ENCODE peak calls at places on chromosomes 1 and 21, in six cellular contexts. C, S, O, F, U and R are unnamed samples.

GRCh38 chr1:23433122-23433521 is 8.6 kb upstream of the TCEA3 start:
- DNase-seq in U (no peak), O (no peak), C (no peak), S (no peak), F (no peak), R (no peak)

GRCh38 chr1:203322480-203323179 is 17.3 kb downstream of the BTG2 start:
- DNase-seq in F (no peak), U (no peak), O (no peak), S (no peak), C (no peak), R (no peak)

GRCh38 chr1:211928993-211929637 is 98.6 kb upstream of the LPGAT1 start:
- DNase-seq in C (no peak), U (no peak), F (peak), O (peak), S (no peak), R (peak)

GRCh38 chr1:119112791-119113190 is 27.7 kb downstream of the WARS2 start:
- DNase-seq in F (peak), C (no peak), U (no peak), S (no peak), O (no peak), R (no peak)

GRCh38 chr1:205259998-205260397 is 32.3 kb downstream of the TMCC2 start:
- DNase-seq in C (no peak), U (no peak), S (no peak), F (no peak), O (no peak), R (no peak)

GRCh38 chr1:48026275-48026674 is 29.1 kb upstream of the TRABD2B start:
- DNase-seq in U (no peak), O (peak), C (no peak), F (peak), S (no peak), R (peak)

GRCh38 chr1:75615664-75616435 is 4.9 kb upstream of the SLC44A5 start:
- DNase-seq in C (peak), U (peak), F (peak), O (peak), S (peak), R (peak)

GRCh38 chr1:182520746-182521145 is 68.3 kb downstream of the RNASEL start:
- DNase-seq in S (no peak), O (no peak), F (peak), C (no peak), U (no peak), R (no peak)

GRCh38 chr21:32733356-32733755 is 5.5 kb upstream of the SYNJ1 start:
- DNase-seq in C (no peak), O (no peak), F (no peak), S (no peak), U (no peak), R (no peak)

GRCh38 chr1:49160677-49161076 is 384.0 kb upstream of the BEND5 start:
- DNase-seq in O (no peak), S (no peak), C (no peak), U (no peak), F (no peak), R (peak)

GRCh38 chr21:15003463-15004135 is 61.2 kb downstream of the NRIP1 start:
- DNase-seq in F (no peak), C (no peak), O (no peak), U (no peak), S (peak), R (peak)

GRCh38 chr1:219564072-219564471 is 48.8 kb downstream of the ZC3H11B start:
- DNase-seq in F (no peak), S (no peak), C (no peak), O (no peak), U (no peak), R (no peak)

GRCh38 chr1:183806086-183806485 is 1.2 kb downstream of the RGL1 start:
- DNase-seq in F (peak), U (no peak), C (no peak), O (peak), S (no peak), R (no peak)

GRCh38 chr1:155219592-155220031 is 11.1 kb downstream of the MTX1 start:
- DNase-seq in U (peak), O (peak), C (peak), F (no peak), S (no peak), R (peak)
- H4K8ac ChIP-seq in U (peak), O (peak), C (no peak), F (peak), S (no peak), R (peak)

GRCh38 chr1:2801535-2802291 is at the start of gene TTC34:
- DNase-seq in C (no peak), O (no peak), U (no peak), F (no peak), S (peak), R (peak)
- H3K9ac ChIP-seq in C (no peak), O (no peak), U (no peak), F (no peak), S (peak), R (no peak)

DNA sequence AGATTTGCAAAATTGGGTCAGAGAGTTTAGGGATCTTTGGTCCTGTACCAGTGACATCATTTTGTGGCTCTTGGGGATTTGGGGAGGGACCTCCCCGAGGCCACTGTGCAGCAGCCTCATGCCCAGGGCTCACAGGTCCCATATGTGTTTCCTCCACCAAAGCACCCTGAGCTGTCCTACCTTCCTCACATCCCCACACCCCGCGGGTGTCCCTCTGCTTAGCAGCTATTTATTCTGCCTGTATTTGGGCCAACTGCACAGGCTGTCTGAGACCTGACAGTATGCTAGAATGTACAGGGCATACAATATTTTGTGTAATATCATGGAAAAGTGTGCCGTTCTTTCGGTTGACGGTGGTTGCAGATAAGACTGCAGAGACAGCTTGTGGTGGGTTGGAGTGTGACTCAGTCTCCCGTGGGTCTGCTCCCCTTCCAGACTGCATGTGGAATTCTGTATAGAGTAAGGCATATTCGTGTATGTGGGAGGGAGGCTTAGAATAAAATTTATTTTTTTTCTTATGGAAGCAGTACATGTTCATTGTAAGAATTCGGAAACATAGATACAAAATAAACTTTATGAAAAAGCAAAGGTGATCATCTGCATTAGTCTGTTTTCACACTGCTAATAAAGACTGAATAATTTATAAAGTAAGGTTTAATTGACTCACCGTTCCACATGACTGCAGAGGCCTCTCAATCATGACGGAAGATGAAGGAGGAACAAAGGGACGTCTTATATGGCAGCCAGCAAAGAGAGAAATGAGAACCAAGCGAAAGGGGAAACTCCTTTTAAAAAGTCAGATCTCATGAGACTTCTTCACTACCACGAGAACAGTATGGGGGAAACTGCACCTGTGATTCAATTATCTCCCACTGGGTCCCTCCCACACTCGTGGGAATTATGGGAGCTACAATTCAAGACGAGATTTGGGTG is 84.4 kb downstream of the ADARB1 start:
- DNase-seq in U (peak), S (no peak), F (no peak), O (no peak), C (no peak), R (no peak)
- H2BK5ac ChIP-seq in U (no peak), S (no peak), F (no peak), O (no peak), C (no peak), R (no peak)

DNA sequence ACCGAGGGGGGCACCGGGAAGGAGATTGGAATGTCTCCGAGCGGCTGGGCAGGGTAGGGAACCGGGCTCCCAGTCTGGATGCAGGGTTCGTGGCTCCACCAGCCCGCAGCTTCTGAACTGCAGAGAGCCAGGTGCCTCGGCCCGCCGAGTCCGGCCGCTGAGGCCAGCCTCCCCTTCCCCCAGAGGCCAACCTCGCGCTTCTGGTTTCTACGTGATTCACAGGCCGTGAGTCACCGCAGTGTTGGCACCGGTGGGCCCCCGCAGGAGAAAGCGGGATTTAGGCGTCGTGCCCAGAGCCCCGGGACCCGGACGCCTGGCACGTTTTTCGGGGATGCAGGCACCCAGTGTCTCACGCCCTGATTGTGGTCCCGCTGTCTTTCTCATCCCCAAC is 458 bp downstream of the CRABP2 start:
- DNase-seq in O (peak), U (peak), C (no peak), S (no peak), F (peak), R (peak)
- H4K8ac ChIP-seq in O (peak), U (peak), C (no peak), S (no peak), F (peak), R (no peak)